ENCODE peak calls at places on chromosome 3, in four cellular contexts. One of them, this sample, is unnamed.

GRCh38 chr3:86949850-86950249 is 41.1 kb downstream of the VGLL3 start:
- DNase-seq in SJSA1: no peak
- DNase-seq in CD8-positive, alpha-beta T cell: no peak
- DNase-seq in mucosa of descending colon: no peak
- DNase-seq in this sample: no peak

GRCh38 chr3:88149146-88149515 is 628 bp upstream of the C3orf38 start:
- DNase-seq in CD8-positive, alpha-beta T cell: no peak
- DNase-seq in SJSA1: peak
- DNase-seq in mucosa of descending colon: no peak
- DNase-seq in this sample: no peak

GRCh38 chr3:53509494-53509893 is 15.1 kb downstream of the CACNA1D start:
- DNase-seq in mucosa of descending colon: no peak
- DNase-seq in SJSA1: no peak
- DNase-seq in CD8-positive, alpha-beta T cell: no peak
- DNase-seq in this sample: no peak

GRCh38 chr3:25486932-25487331 is 58.9 kb downstream of the RARB start:
- DNase-seq in CD8-positive, alpha-beta T cell: no peak
- DNase-seq in mucosa of descending colon: no peak
- DNase-seq in SJSA1: no peak
- DNase-seq in this sample: no peak

GRCh38 chr3:109005443-109005842 is 51.8 kb upstream of the GUCA1C start:
- DNase-seq in SJSA1: no peak
- DNase-seq in mucosa of descending colon: no peak
- DNase-seq in CD8-positive, alpha-beta T cell: no peak
- DNase-seq in this sample: no peak

GRCh38 chr3:16478516-16478915 is 35.0 kb downstream of the RFTN1 start:
- DNase-seq in CD8-positive, alpha-beta T cell: no peak
- DNase-seq in SJSA1: no peak
- DNase-seq in mucosa of descending colon: no peak
- DNase-seq in this sample: no peak

GRCh38 chr3:87359807-87360206 is 83.4 kb upstream of the POU1F1 start:
- DNase-seq in SJSA1: no peak
- DNase-seq in CD8-positive, alpha-beta T cell: no peak
- DNase-seq in mucosa of descending colon: no peak
- DNase-seq in this sample: no peak

GRCh38 chr3:47711596-47711995 is 70.1 kb downstream of the SMARCC1 start:
- DNase-seq in SJSA1: no peak
- DNase-seq in CD8-positive, alpha-beta T cell: no peak
- DNase-seq in mucosa of descending colon: no peak
- DNase-seq in this sample: no peak

GRCh38 chr3:81581966-81582599 is 179.4 kb downstream of the GBE1 start:
- DNase-seq in mucosa of descending colon: peak
- DNase-seq in SJSA1: peak
- DNase-seq in CD8-positive, alpha-beta T cell: no peak
- DNase-seq in this sample: no peak

GRCh38 chr3:119588112-119588511 is 8.8 kb downstream of the ADPRH start:
- DNase-seq in SJSA1: no peak
- DNase-seq in mucosa of descending colon: peak
- DNase-seq in CD8-positive, alpha-beta T cell: no peak
- DNase-seq in this sample: no peak

GRCh38 chr3:189641776-189642175 is 10.6 kb downstream of the TP63 start:
- DNase-seq in mucosa of descending colon: no peak
- DNase-seq in CD8-positive, alpha-beta T cell: no peak
- DNase-seq in SJSA1: no peak
- DNase-seq in this sample: no peak

GRCh38 chr3:45775571-45776290 is 20.6 kb downstream of the SLC6A20 start:
- DNase-seq in mucosa of descending colon: no peak
- DNase-seq in CD8-positive, alpha-beta T cell: no peak
- DNase-seq in SJSA1: no peak
- DNase-seq in this sample: no peak

GRCh38 chr3:77254967-77255831 is 215.3 kb downstream of the ROBO2 start:
- DNase-seq in SJSA1: no peak
- DNase-seq in mucosa of descending colon: no peak
- DNase-seq in CD8-positive, alpha-beta T cell: no peak
- DNase-seq in this sample: no peak

GRCh38 chr3:151630035-151630434 is 103.7 kb upstream of the AADACL2 start:
- DNase-seq in mucosa of descending colon: no peak
- DNase-seq in SJSA1: peak
- DNase-seq in CD8-positive, alpha-beta T cell: no peak
- DNase-seq in this sample: no peak

GRCh38 chr3:21682231-21682630 is 68.8 kb downstream of the ZNF385D start:
- DNase-seq in SJSA1: no peak
- DNase-seq in mucosa of descending colon: no peak
- DNase-seq in CD8-positive, alpha-beta T cell: no peak
- DNase-seq in this sample: no peak

GRCh38 chr3:98596902-98597500 is 3.6 kb upstream of the CPOX start:
- DNase-seq in SJSA1: no peak
- DNase-seq in mucosa of descending colon: no peak
- DNase-seq in CD8-positive, alpha-beta T cell: no peak
- DNase-seq in this sample: no peak

GRCh38 chr3:119779731-119780383 is 2.0 kb upstream of the NR1I2 start:
- DNase-seq in SJSA1: no peak
- DNase-seq in CD8-positive, alpha-beta T cell: no peak
- DNase-seq in mucosa of descending colon: no peak
- DNase-seq in this sample: no peak

GRCh38 chr3:106945435-106945834 is 431.8 kb upstream of the CCDC54 start:
- DNase-seq in SJSA1: no peak
- DNase-seq in mucosa of descending colon: no peak
- DNase-seq in CD8-positive, alpha-beta T cell: no peak
- DNase-seq in this sample: no peak

GRCh38 chr3:40677321-40677720 is 152.6 kb downstream of the ZNF621 start:
- DNase-seq in mucosa of descending colon: no peak
- DNase-seq in CD8-positive, alpha-beta T cell: no peak
- DNase-seq in SJSA1: no peak
- DNase-seq in this sample: no peak

GRCh38 chr3:123086110-123086642 is 19.4 kb downstream of the PDIA5 start:
- DNase-seq in CD8-positive, alpha-beta T cell: no peak
- DNase-seq in SJSA1: no peak
- DNase-seq in mucosa of descending colon: no peak
- DNase-seq in this sample: no peak

GRCh38 chr3:13281657-13282527 is 138.2 kb downstream of the NUP210 start:
- DNase-seq in SJSA1: no peak
- DNase-seq in CD8-positive, alpha-beta T cell: no peak
- DNase-seq in mucosa of descending colon: no peak
- DNase-seq in this sample: no peak

GRCh38 chr3:43872901-43873300 is 182.2 kb downstream of the ABHD5 start:
- DNase-seq in CD8-positive, alpha-beta T cell: no peak
- DNase-seq in mucosa of descending colon: no peak
- DNase-seq in SJSA1: no peak
- DNase-seq in this sample: no peak

GRCh38 chr3:172107403-172107802 is 68.0 kb downstream of the FNDC3B start:
- DNase-seq in CD8-positive, alpha-beta T cell: peak
- DNase-seq in mucosa of descending colon: no peak
- DNase-seq in SJSA1: no peak
- DNase-seq in this sample: peak

GRCh38 chr3:23459915-23460546 is 256.9 kb downstream of the UBE2E2 start:
- DNase-seq in mucosa of descending colon: no peak
- DNase-seq in CD8-positive, alpha-beta T cell: no peak
- DNase-seq in SJSA1: no peak
- DNase-seq in this sample: no peak

GRCh38 chr3:122890077-122890484 is 95.2 kb downstream of the SLC49A4 start:
- DNase-seq in CD8-positive, alpha-beta T cell: no peak
- DNase-seq in mucosa of descending colon: no peak
- DNase-seq in SJSA1: no peak
- DNase-seq in this sample: no peak

GRCh38 chr3:67526246-67526645 is 128.2 kb downstream of the SUCLG2 start:
- DNase-seq in CD8-positive, alpha-beta T cell: no peak
- DNase-seq in SJSA1: peak
- DNase-seq in mucosa of descending colon: no peak
- DNase-seq in this sample: no peak

GRCh38 chr3:47163023-47163989 is 607 bp downstream of the SETD2 start:
- DNase-seq in mucosa of descending colon: peak
- DNase-seq in SJSA1: peak
- DNase-seq in CD8-positive, alpha-beta T cell: peak
- DNase-seq in this sample: peak

DNA sequence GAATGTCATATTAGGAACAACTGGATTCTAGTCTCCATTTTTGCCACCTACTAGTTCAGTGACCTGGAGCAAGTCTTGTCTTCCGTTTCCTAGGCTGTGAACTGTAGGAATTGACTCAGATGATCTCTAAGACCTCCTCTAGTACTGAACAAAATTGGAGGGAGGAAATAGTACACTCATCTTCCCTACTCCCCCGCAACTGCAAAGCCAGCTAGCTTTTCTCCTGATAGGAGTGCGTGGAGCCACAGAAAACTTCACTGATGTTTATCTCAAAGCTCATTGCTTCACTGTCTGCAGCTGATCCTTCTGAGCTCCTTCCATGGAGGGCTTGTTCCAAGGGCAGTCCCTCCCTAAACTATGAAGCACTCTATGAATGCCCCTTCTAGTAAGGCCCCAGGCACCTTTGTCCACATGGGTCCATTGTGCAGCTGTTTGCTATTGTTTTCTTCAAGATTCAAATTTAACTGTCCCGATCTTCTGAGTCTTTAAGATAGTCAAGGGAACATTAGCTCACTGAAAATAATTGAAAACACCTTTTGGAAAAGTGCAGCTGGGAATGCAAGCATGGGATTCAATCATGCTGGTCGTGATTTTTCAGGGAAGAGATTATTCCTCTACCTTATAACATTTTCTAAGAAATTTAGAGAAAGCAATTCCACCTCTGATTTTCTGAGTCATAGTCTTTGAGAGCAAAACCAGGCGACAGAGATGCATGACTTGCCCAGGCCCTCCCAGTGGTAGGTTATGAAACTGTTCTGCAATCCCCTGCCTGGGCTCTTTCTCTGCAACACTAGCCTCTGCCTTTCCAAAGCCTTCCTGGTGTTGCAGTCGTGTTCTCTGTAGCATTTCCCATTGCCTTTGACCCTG is 24.3 kb downstream of the FILIP1L start:
- DNase-seq in CD8-positive, alpha-beta T cell: no peak
- DNase-seq in SJSA1: peak
- DNase-seq in mucosa of descending colon: no peak
- DNase-seq in this sample: no peak
- H3K4me3 ChIP-seq in CD8-positive, alpha-beta T cell: no peak
- H3K4me3 ChIP-seq in SJSA1: no peak
- H3K4me3 ChIP-seq in mucosa of descending colon: no peak
- H3K4me3 ChIP-seq in this sample: no peak

DNA sequence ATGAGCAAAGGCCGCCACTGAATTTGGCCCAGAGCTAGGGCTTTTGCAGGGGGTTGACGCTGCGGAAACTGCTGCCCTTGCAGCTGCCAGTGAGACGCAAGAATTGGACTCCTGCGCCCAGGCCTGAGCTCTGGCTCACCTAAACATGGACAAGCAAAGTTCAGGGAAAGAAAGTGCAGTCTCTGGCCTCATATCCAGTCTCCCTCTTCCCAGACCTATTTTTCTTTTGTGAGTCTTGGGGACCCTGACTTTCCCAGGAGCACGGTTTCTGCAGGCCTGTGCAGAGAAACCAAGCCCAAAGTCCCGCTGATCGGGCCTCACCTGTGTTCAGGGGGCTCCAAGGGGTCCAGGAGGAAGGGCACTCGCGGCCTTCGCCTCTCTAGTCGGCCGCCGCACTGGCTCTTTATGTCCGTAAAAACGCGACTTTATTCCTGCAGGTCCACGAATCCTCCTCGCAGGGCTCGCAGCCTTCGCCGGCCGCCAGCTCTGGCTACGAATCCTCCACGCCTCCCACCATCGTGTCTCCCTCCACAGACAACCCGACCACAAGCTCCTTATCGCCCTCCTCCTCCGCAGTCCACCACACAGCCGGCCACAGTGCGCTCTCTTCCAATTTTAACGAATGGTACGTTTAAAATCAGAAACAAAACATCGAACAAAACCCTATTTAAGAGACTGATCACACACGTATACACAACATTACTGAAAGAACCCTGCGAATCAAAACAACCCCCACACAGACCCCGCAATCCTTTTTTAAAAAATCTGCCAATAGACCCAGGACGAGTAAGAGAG is 3.9 kb downstream of the ZIC1 start:
- DNase-seq in SJSA1: no peak
- DNase-seq in mucosa of descending colon: no peak
- DNase-seq in CD8-positive, alpha-beta T cell: no peak
- DNase-seq in this sample: no peak
- H3K4me3 ChIP-seq in SJSA1: no peak
- H3K4me3 ChIP-seq in mucosa of descending colon: no peak
- H3K4me3 ChIP-seq in CD8-positive, alpha-beta T cell: peak
- H3K4me3 ChIP-seq in this sample: no peak

GRCh38 chr3:160401301-160402095 is 2.0 kb downstream of the SMC4 start:
- DNase-seq in mucosa of descending colon: no peak
- DNase-seq in CD8-positive, alpha-beta T cell: no peak
- DNase-seq in SJSA1: peak
- DNase-seq in this sample: no peak

GRCh38 chr3:160402249-160403027 is 3.0 kb downstream of the SMC4 start:
- DNase-seq in SJSA1: no peak
- DNase-seq in mucosa of descending colon: no peak
- DNase-seq in CD8-positive, alpha-beta T cell: no peak
- DNase-seq in this sample: no peak

GRCh38 chr3:160400631-160401150 is 1.2 kb downstream of the SMC4 start:
- DNase-seq in mucosa of descending colon: peak
- DNase-seq in SJSA1: no peak
- DNase-seq in CD8-positive, alpha-beta T cell: no peak
- DNase-seq in this sample: no peak

GRCh38 chr3:160403796-160404510 is 4.5 kb downstream of the SMC4 start:
- DNase-seq in mucosa of descending colon: no peak
- DNase-seq in SJSA1: no peak
- DNase-seq in CD8-positive, alpha-beta T cell: no peak
- DNase-seq in this sample: no peak

GRCh38 chr3:160403028-160403545 is 3.6 kb downstream of the SMC4 start:
- DNase-seq in SJSA1: no peak
- DNase-seq in mucosa of descending colon: no peak
- DNase-seq in CD8-positive, alpha-beta T cell: no peak
- DNase-seq in this sample: no peak
- H3K4me3 ChIP-seq in SJSA1: peak
- H3K4me3 ChIP-seq in mucosa of descending colon: no peak
- H3K4me3 ChIP-seq in CD8-positive, alpha-beta T cell: no peak
- H3K4me3 ChIP-seq in this sample: peak

DNA sequence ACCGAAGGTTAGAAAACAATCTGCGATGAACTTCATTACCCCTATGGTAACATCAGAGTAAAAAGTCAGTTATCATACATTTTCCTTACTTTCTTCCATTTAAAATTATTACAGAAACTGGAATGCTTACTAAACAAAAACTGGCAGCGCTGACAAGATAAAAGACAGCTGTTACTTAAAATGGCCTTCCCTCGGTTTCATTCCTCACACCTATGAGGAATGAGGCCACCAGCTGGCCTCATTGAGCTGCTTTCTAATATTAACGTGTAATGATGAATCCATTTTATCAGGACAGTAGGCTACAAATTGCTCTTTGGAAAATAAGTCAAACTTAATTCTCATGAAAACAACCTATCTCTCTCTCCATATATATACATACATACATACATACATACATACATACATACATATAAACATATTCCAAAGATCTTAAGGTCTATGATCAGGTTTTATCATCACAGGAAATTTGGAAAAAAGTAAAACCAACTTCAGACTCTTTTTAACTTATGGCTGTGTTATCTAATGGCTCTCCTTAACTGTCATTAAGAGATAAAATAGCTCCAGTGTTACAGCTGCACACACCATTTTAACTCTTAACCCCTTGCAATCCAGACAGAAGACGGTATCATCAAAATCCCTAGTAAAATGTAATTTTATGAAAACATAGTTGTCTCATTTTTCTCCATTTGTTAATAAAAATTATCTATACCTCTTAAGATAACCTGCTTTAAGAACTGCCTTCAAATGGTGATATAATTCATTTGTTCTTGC is 5.2 kb downstream of the CCNL1 start:
- DNase-seq in SJSA1: no peak
- DNase-seq in mucosa of descending colon: no peak
- DNase-seq in CD8-positive, alpha-beta T cell: no peak
- DNase-seq in this sample: no peak
- H3K4me3 ChIP-seq in SJSA1: no peak
- H3K4me3 ChIP-seq in mucosa of descending colon: no peak
- H3K4me3 ChIP-seq in CD8-positive, alpha-beta T cell: no peak
- H3K4me3 ChIP-seq in this sample: no peak

GRCh38 chr3:181712190-181712504 is 422 bp downstream of the SOX2 start:
- DNase-seq in mucosa of descending colon: no peak
- DNase-seq in CD8-positive, alpha-beta T cell: no peak
- DNase-seq in SJSA1: no peak
- DNase-seq in this sample: no peak
- H3K4me3 ChIP-seq in mucosa of descending colon: no peak
- H3K4me3 ChIP-seq in CD8-positive, alpha-beta T cell: peak
- H3K4me3 ChIP-seq in SJSA1: peak
- H3K4me3 ChIP-seq in this sample: no peak

This sample was measured in CD4-positive, alpha-beta memory T cell.